ENCODE peak calls at places on chromosomes 16 and 17, in ten cellular contexts. Y is stimulated activated CD8-positive, alpha-beta memory T cell treated with anti-CD3 and anti-CD28 coated beads, Interleukin-2, amount 100 ng/mL, for 1 hour; C is natural killer cell; K is smooth muscle cell of the brain vasculature; U is COLO829; E is stimulated activated CD4-positive, alpha-beta T cell treated with anti-CD3 and anti-CD28 coated beads, TNF-alpha, amount 100 ng/mL, for 24 hours; H is stromal cell of bone marrow; G is AG04449; D is iPS-NIHi11; A is putamen. B is an unnamed sample.

GRCh38 chr17:6780886-6781285 is 4.9 kb downstream of the FBXO39 start:
- DNase-seq in D (no peak), C (no peak), K (no peak), G (no peak), H (no peak), U (no peak), E (no peak), Y (no peak), A (no peak), B (no peak)

GRCh38 chr16:8575399-8575798 is 14.9 kb downstream of the TMEM114 start:
- DNase-seq in K (no peak), H (no peak), E (no peak), Y (no peak), C (no peak), G (no peak), U (no peak), A (no peak), D (no peak), B (no peak)

GRCh38 chr16:75105306-75106061 is 11.1 kb downstream of the LDHD start:
- DNase-seq in C (no peak), G (no peak), D (no peak), Y (no peak), H (no peak), A (peak), K (no peak), E (no peak), U (no peak), B (no peak)

GRCh38 chr16:89700649-89701424 is 668 bp downstream of the SPATA2L start:
- DNase-seq in A (no peak), G (no peak), E (no peak), U (no peak), H (no peak), D (peak), K (no peak), C (peak), Y (no peak), B (peak)

GRCh38 chr16:57736419-57737281 is 1.1 kb downstream of the KATNB1 start:
- DNase-seq in H (peak), U (peak), Y (no peak), K (peak), A (peak), E (peak), C (no peak), D (peak), G (peak), B (peak)

GRCh38 chr17:62625870-62626200 is 1.6 kb upstream of the MRC2 start:
- DNase-seq in A (no peak), D (no peak), U (no peak), G (no peak), Y (no peak), H (no peak), E (no peak), K (no peak), C (no peak), B (no peak)

GRCh38 chr16:22634913-22635312 is 124.2 kb downstream of the NPIPB5 start:
- DNase-seq in D (peak), U (no peak), C (no peak), E (no peak), K (no peak), Y (no peak), H (no peak), A (no peak), G (no peak), B (no peak)

GRCh38 chr16:15786501-15786900 is 70.3 kb downstream of the MYH11 start:
- DNase-seq in D (no peak), E (no peak), K (no peak), G (no peak), A (no peak), Y (no peak), U (no peak), H (no peak), C (no peak), B (no peak)

GRCh38 chr17:10198509-10199249 is at the start of gene GAS7:
- DNase-seq in K (no peak), H (no peak), G (no peak), Y (peak), C (peak), D (peak), A (peak), U (no peak), E (no peak), B (peak)

GRCh38 chr17:2794116-2794803 is 2.0 kb upstream of the RAP1GAP2 start:
- DNase-seq in U (no peak), A (no peak), K (no peak), G (no peak), D (no peak), H (no peak), C (no peak), Y (no peak), E (no peak), B (no peak)

GRCh38 chr16:75806487-75806886 is 80.2 kb upstream of the CPHXL start:
- DNase-seq in A (no peak), C (no peak), H (no peak), K (no peak), D (no peak), Y (no peak), E (no peak), U (no peak), G (no peak), B (no peak)

GRCh38 chr16:4370570-4371480 is 823 bp upstream of the VASN start:
- DNase-seq in G (peak), U (no peak), D (no peak), Y (no peak), C (no peak), K (no peak), H (peak), E (no peak), A (no peak), B (no peak)

GRCh38 chr16:10964891-10965326 is 20.5 kb downstream of the CLEC16A start:
- DNase-seq in C (no peak), H (no peak), A (no peak), E (peak), U (no peak), Y (peak), D (no peak), G (no peak), K (no peak), B (no peak)

GRCh38 chr16:17591655-17592405 is 121.1 kb upstream of the XYLT1 start:
- DNase-seq in K (no peak), U (no peak), G (no peak), A (no peak), C (no peak), D (no peak), H (no peak), E (no peak), Y (no peak), B (peak)

GRCh38 chr16:50830698-50831097 is 88.8 kb downstream of the CYLD start:
- DNase-seq in E (no peak), U (no peak), D (no peak), H (no peak), A (no peak), K (no peak), C (no peak), G (no peak), Y (no peak), B (no peak)

GRCh38 chr16:62149646-62150045 is 113.4 kb upstream of the CDH8 start:
- DNase-seq in H (no peak), Y (no peak), U (no peak), A (no peak), D (no peak), E (no peak), C (no peak), K (no peak), G (no peak), B (no peak)

GRCh38 chr17:2212328-2212981 is 91.1 kb downstream of the SMG6 start:
- DNase-seq in C (no peak), U (no peak), A (peak), K (no peak), H (peak), G (no peak), D (no peak), Y (no peak), E (no peak), B (no peak)

GRCh38 chr16:67919618-67920210 is 11.9 kb downstream of the CTRL start:
- DNase-seq in K (no peak), U (no peak), H (no peak), A (no peak), Y (no peak), G (no peak), C (no peak), E (no peak), D (no peak), B (no peak)

GRCh38 chr17:82110298-82110697 is 12.3 kb upstream of the FASN start:
- DNase-seq in K (no peak), A (no peak), C (no peak), E (no peak), U (no peak), G (no peak), H (no peak), Y (no peak), D (no peak), B (no peak)

GRCh38 chr16:55039931-55040330 is 109.3 kb downstream of the IRX5 start:
- DNase-seq in E (no peak), Y (no peak), H (no peak), A (no peak), K (no peak), U (no peak), C (no peak), D (no peak), G (no peak), B (no peak)

GRCh38 chr17:21286771-21287702 is 2.5 kb downstream of the MAP2K3 start:
- DNase-seq in D (no peak), K (no peak), E (no peak), Y (no peak), C (no peak), H (no peak), G (no peak), A (no peak), U (no peak), B (no peak)

GRCh38 chr17:80109713-80110446 is 8.5 kb downstream of the GAA start:
- DNase-seq in Y (no peak), E (no peak), K (no peak), C (no peak), A (no peak), D (no peak), U (no peak), H (no peak), G (no peak), B (no peak)

GRCh38 chr17:78341559-78342437 is 18.1 kb downstream of the SOCS3 start:
- DNase-seq in E (no peak), K (no peak), G (no peak), U (no peak), Y (no peak), D (peak), A (peak), C (no peak), H (no peak), B (no peak)

GRCh38 chr17:49046912-49047311 is 49.7 kb downstream of the IGF2BP1 start:
- DNase-seq in K (no peak), C (no peak), Y (no peak), U (no peak), E (no peak), D (no peak), G (no peak), A (no peak), H (no peak), B (no peak)

GRCh38 chr16:50599494-50599893 is 51.3 kb downstream of the NKD1 start:
- DNase-seq in C (no peak), K (no peak), H (no peak), D (no peak), U (peak), E (no peak), G (no peak), A (no peak), Y (no peak), B (no peak)

GRCh38 chr17:67365762-67366192 is 600 bp downstream of the PSMD12 start:
- DNase-seq in C (no peak), H (peak), U (no peak), Y (no peak), E (peak), D (no peak), G (no peak), K (no peak), A (no peak), B (no peak)

GRCh38 chr17:38786372-38786771 is 13.0 kb downstream of the PIP4K2B start:
- DNase-seq in U (no peak), A (no peak), H (no peak), Y (no peak), D (no peak), G (no peak), C (no peak), E (no peak), K (no peak), B (no peak)

GRCh38 chr17:47316316-47316715 is 7.4 kb upstream of the EFCAB13 start:
- DNase-seq in Y (no peak), A (no peak), U (peak), D (no peak), K (no peak), C (no peak), E (no peak), H (peak), G (no peak), B (no peak)

GRCh38 chr16:17964196-17964595 is 372.3 kb downstream of the NPIPA8 start:
- DNase-seq in H (no peak), C (no peak), K (no peak), G (no peak), A (no peak), U (peak), D (no peak), E (no peak), Y (no peak), B (no peak)

GRCh38 chr17:7589204-7589868 is 558 bp downstream of the SOX15 start:
- DNase-seq in C (peak), K (peak), A (peak), E (peak), H (peak), Y (peak), D (peak), G (no peak), U (no peak), B (peak)

GRCh38 chr17:57819273-57819672 is 30.6 kb downstream of the MRPS23 start:
- DNase-seq in Y (no peak), C (no peak), E (no peak), A (no peak), D (no peak), K (no peak), U (no peak), H (no peak), G (no peak), B (no peak)

GRCh38 chr16:22296225-22297113 is 740 bp upstream of the POLR3E start:
- DNase-seq in E (no peak), K (no peak), G (no peak), D (no peak), A (peak), H (no peak), U (no peak), Y (no peak), C (no peak), B (no peak)

GRCh38 chr16:50680907-50681885 is at the start of gene SNX20:
- DNase-seq in U (no peak), G (no peak), C (peak), Y (peak), H (no peak), D (no peak), A (no peak), E (peak), K (no peak), B (peak)

GRCh38 chr17:76534831-76535732 is 2.4 kb downstream of the CYGB start:
- DNase-seq in H (no peak), G (no peak), D (no peak), Y (no peak), K (no peak), C (no peak), E (no peak), U (no peak), A (no peak), B (no peak)

GRCh38 chr16:976389-976931 is 5.1 kb upstream of the SOX8 start:
- DNase-seq in D (no peak), Y (no peak), H (no peak), G (no peak), K (no peak), A (no peak), C (no peak), E (no peak), U (no peak), B (no peak)

GRCh38 chr17:62859146-62859545 is 51.0 kb upstream of the MARCHF10 start:
- DNase-seq in G (no peak), D (no peak), K (no peak), H (peak), A (no peak), C (no peak), E (no peak), Y (no peak), U (no peak), B (no peak)

GRCh38 chr16:89784409-89784808 is 32.0 kb downstream of the FANCA start:
- DNase-seq in Y (no peak), E (no peak), U (no peak), C (no peak), A (no peak), D (no peak), G (no peak), K (no peak), H (no peak), B (peak)

GRCh38 chr17:77839324-77840155 is 119.0 kb upstream of the TNRC6C start:
- DNase-seq in K (no peak), E (no peak), A (no peak), Y (no peak), G (no peak), H (no peak), C (no peak), U (no peak), D (no peak), B (no peak)